ENCODE peak calls at places on chromosome 1, in six cellular contexts. A, Y, W, I, X and B are unnamed samples.

GRCh38 chr1:185017338-185017737 is 28.0 kb upstream of the RNF2 start:
- DNase-seq in X (no peak), Y (peak), A (no peak), W (no peak), I (peak), B (no peak)

GRCh38 chr1:36650200-36651065 is 167.7 kb upstream of the CSF3R start:
- DNase-seq in I (peak), X (peak), Y (peak), A (peak), W (no peak), B (peak)

GRCh38 chr1:76759950-76760349 is 107.3 kb upstream of the ST6GALNAC5 start:
- DNase-seq in I (peak), W (peak), A (no peak), Y (peak), X (no peak), B (no peak)

GRCh38 chr1:154824356-154825069 is 45.6 kb downstream of the KCNN3 start:
- DNase-seq in A (no peak), Y (no peak), I (no peak), W (no peak), X (no peak), B (no peak)

GRCh38 chr1:72283204-72284083 is 1.1 kb upstream of the NEGR1 start:
- DNase-seq in I (peak), X (peak), Y (peak), W (peak), A (peak), B (peak)

GRCh38 chr1:47572731-47573505 is 135.1 kb downstream of the FOXD2 start:
- DNase-seq in A (peak), W (no peak), Y (no peak), X (no peak), I (no peak), B (no peak)

GRCh38 chr1:33383489-33383888 is 47.4 kb downstream of the PHC2 start:
- DNase-seq in X (no peak), W (no peak), A (no peak), I (no peak), Y (no peak), B (no peak)

GRCh38 chr1:227321035-227321434 is 2.7 kb upstream of the CDC42BPA start:
- DNase-seq in I (no peak), W (no peak), X (no peak), A (no peak), Y (no peak), B (no peak)

GRCh38 chr1:53116307-53116810 is 26.1 kb downstream of the SLC1A7 start:
- DNase-seq in A (no peak), Y (no peak), X (no peak), I (no peak), W (no peak), B (no peak)

GRCh38 chr1:83725735-83726360 is 273.1 kb downstream of the TTLL7 start:
- DNase-seq in X (no peak), A (peak), W (no peak), I (no peak), Y (no peak), B (no peak)

GRCh38 chr1:2208309-2209239 is 14.0 kb upstream of the FAAP20 start:
- DNase-seq in I (peak), A (no peak), Y (peak), W (peak), X (no peak), B (no peak)

GRCh38 chr1:51157411-51157810 is 55.4 kb downstream of the C1orf185 start:
- DNase-seq in Y (no peak), X (no peak), A (no peak), W (no peak), I (no peak), B (no peak)

GRCh38 chr1:246394121-246394520 is 113.0 kb downstream of the SMYD3 start:
- DNase-seq in A (no peak), Y (no peak), W (no peak), X (no peak), I (peak), B (no peak)

GRCh38 chr1:206478746-206479145 is 8.5 kb downstream of the IKBKE start:
- DNase-seq in A (no peak), Y (no peak), W (no peak), I (no peak), X (no peak), B (no peak)

GRCh38 chr1:33275706-33276572 is 19.6 kb downstream of the ZNF362 start:
- DNase-seq in Y (no peak), A (no peak), I (no peak), X (no peak), W (peak), B (no peak)

GRCh38 chr1:248804771-248805681 is 20.7 kb downstream of the SH3BP5L start:
- DNase-seq in A (no peak), Y (no peak), X (peak), I (no peak), W (no peak), B (peak)

GRCh38 chr1:7376676-7377075 is 394.4 kb upstream of the VAMP3 start:
- DNase-seq in A (no peak), X (no peak), Y (no peak), W (no peak), I (no peak), B (no peak)

GRCh38 chr1:198153103-198153502 is 3.7 kb upstream of the NEK7 start:
- DNase-seq in I (peak), Y (peak), W (no peak), X (no peak), A (no peak), B (no peak)

GRCh38 chr1:228317411-228317828 is 89.2 kb downstream of the TRIM11 start:
- DNase-seq in Y (no peak), W (peak), I (no peak), X (no peak), A (no peak), B (peak)

GRCh38 chr1:157359309-157360020 is 192.8 kb downstream of the FCRL5 start:
- DNase-seq in I (no peak), X (no peak), W (no peak), Y (no peak), A (no peak), B (no peak)

GRCh38 chr1:164953815-164954214 is 394.8 kb downstream of the PBX1 start:
- DNase-seq in Y (no peak), A (peak), W (no peak), I (no peak), X (no peak), B (no peak)

GRCh38 chr1:164950453-164951052 is 391.6 kb downstream of the PBX1 start:
- DNase-seq in A (no peak), X (no peak), Y (no peak), I (no peak), W (no peak), B (no peak)

GRCh38 chr1:164949758-164950452 is 390.9 kb downstream of the PBX1 start:
- DNase-seq in I (no peak), A (peak), W (no peak), Y (no peak), X (no peak), B (no peak)

GRCh38 chr1:164948101-164948500 is 389.1 kb downstream of the PBX1 start:
- DNase-seq in X (no peak), I (no peak), W (no peak), Y (no peak), A (no peak), B (no peak)

DNA sequence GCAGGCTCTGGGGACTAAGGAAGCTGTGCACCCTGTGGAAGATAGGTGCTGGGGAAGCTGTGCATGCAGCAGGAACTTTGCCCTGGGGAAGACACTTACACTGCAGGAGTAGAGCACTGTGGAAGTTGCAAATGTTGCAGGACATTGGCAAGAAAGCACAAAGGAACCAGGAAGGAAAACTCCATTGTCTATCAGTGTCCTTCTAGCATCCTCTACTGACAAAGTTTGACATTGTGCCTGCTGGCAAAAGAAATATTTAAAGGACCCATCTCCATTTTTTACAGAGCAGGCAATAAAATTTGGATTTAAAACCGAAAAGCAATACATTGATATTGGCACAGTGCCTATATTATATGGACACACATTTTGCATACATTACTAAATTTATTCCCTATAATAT is 394.1 kb downstream of the PBX1 start:
- DNase-seq in I (peak), A (no peak), Y (no peak), W (no peak), X (no peak), B (no peak)
- TF ChIP-seq CTCF in I (peak), A (no peak), Y (no peak), W (no peak), X (no peak), B (no peak)

DNA sequence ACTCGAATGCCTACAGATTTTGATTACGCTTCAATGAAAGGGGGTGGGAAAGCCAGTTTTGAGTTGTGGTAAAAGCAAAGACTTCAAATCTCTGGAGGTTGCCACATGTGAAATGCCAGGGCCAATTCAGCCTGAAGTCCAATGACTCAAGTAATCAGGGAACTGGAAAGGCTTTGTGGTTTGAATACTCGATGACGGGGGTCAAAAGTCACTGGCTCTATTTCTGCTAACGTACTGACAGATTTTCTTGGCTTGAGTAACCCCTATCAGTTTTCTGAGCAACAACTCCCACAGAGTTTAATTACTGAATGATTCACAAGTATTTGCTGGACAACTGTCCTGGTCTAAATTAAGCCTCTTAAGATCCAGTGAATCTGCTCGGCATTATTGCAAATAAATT is 152.2 kb downstream of the SIPA1L2 start:
- DNase-seq in Y (peak), W (no peak), I (peak), X (no peak), A (no peak), B (no peak)
- TF ChIP-seq CTCF in Y (no peak), W (no peak), I (no peak), X (no peak), A (no peak), B (no peak)

DNA sequence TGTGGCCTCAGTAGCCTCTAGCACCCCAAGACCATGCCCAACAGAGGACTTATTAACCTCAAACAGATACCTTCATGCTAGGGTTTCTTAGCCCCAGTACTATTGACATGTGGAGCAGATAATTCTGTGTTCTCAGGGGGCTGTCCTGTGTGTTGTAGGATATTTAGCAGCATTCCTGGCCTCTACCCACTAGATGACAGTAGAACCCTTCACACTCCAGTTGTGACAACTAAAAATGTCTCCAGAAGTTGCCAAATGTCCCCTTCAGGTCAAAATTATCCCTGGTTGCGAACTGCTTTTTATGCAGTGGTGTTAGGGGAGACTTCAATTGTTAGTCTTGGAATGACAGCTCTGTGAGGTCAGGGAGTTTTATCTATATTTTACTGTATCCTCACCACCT is 8.1 kb downstream of the KAZN start:
- DNase-seq in X (no peak), I (no peak), Y (no peak), A (no peak), W (no peak), B (no peak)
- TF ChIP-seq CTCF in X (no peak), I (peak), Y (no peak), A (peak), W (peak), B (peak)

GRCh38 chr1:22317231-22317919 is 134.3 kb upstream of the ZBTB40 start:
- DNase-seq in Y (peak), X (peak), I (peak), A (peak), W (no peak), B (peak)
- TF ChIP-seq CTCF in Y (peak), X (peak), I (peak), A (peak), W (peak), B (peak)

GRCh38 chr1:118249641-118250040 is 64.6 kb upstream of the SPAG17 start:
- DNase-seq in A (peak), X (no peak), W (no peak), Y (no peak), I (no peak), B (no peak)

GRCh38 chr1:118250232-118250631 is 65.2 kb upstream of the SPAG17 start:
- DNase-seq in X (no peak), A (peak), W (no peak), Y (no peak), I (no peak), B (no peak)

GRCh38 chr1:118246646-118247045 is 61.6 kb upstream of the SPAG17 start:
- DNase-seq in W (no peak), X (no peak), Y (no peak), A (no peak), I (no peak), B (no peak)

GRCh38 chr1:118243269-118243668 is 58.2 kb upstream of the SPAG17 start:
- DNase-seq in I (no peak), X (no peak), Y (no peak), A (no peak), W (no peak), B (no peak)

DNA sequence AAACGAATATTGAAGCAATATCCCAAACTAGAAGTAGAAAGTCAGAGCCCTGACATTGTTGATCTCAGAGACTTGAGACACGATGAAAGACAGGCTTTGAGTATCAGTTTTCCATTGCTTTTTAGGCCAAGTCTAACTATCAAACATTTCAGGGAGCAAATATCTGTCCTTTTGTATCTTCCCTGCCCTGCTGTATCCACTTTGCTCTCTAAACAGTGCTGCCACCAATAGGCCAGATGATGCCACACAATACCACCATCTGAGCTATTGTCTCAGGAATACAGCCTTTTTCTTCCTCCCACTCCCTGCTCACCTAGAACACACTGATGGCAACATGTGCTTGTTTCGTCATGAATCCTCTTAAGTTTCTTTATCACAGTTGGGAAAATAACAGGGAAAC is 62.6 kb upstream of the SPAG17 start:
- DNase-seq in Y (no peak), W (no peak), X (no peak), A (peak), I (peak), B (no peak)
- TF ChIP-seq CTCF in Y (no peak), W (no peak), X (peak), A (peak), I (peak), B (peak)

DNA sequence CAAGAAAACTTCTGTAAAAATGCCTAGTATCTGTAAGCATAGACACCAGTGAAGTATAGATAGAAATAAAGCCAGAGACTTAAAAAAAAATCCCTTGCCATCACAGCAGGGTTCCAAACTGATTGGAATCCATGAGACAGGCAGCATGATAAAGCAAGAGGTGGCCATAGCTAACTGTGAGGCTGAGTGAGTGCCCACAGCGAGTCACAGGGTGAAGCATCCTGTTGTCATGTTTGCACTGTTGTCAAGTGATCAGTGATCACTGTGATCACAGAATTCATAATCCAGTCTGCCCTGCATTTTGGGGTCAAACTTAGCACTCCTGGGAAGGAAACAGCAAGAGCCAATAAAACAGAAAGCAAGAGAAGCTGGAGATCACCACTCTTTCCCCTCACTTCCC is 33.3 kb downstream of the LRRC8B start:
- DNase-seq in A (peak), X (no peak), Y (no peak), I (no peak), W (no peak), B (no peak)
- TF ChIP-seq CTCF in A (no peak), X (no peak), Y (no peak), I (no peak), W (no peak), B (no peak)

GRCh38 chr1:14993414-14993813 is 160.1 kb upstream of the TMEM51 start:
- DNase-seq in Y (no peak), X (no peak), W (no peak), I (no peak), A (no peak), B (no peak)
- TF ChIP-seq CTCF in Y (no peak), X (no peak), W (no peak), I (no peak), A (no peak), B (no peak)